ENCODE peak calls at places on chromosome 15, in four cellular contexts. I, H, F and Y are unnamed samples.

GRCh38 chr15:32730677-32731654 is 13.2 kb downstream of the GREM1 start:
- DNase-seq in H (no peak), I (peak), F (peak), Y (no peak)

GRCh38 chr15:52337198-52337853 is 41.7 kb upstream of the MYO5C start:
- DNase-seq in F (no peak), I (peak), H (no peak), Y (no peak)

GRCh38 chr15:36278219-36278618 is 301.2 kb upstream of the CDIN1 start:
- DNase-seq in H (no peak), F (no peak), I (no peak), Y (no peak)

GRCh38 chr15:79886119-79886518 is 10.7 kb downstream of the MTHFS start:
- DNase-seq in F (no peak), H (no peak), I (peak), Y (no peak)

GRCh38 chr15:99452010-99452409 is 113.8 kb upstream of the MEF2A start:
- DNase-seq in I (no peak), F (peak), H (no peak), Y (no peak)

GRCh38 chr15:96064351-96064756 is 266.1 kb upstream of the NR2F2 start:
- DNase-seq in F (no peak), I (peak), H (no peak), Y (no peak)

GRCh38 chr15:99729920-99730319 is 3.3 kb downstream of the LYSMD4 start:
- DNase-seq in H (no peak), I (no peak), F (no peak), Y (no peak)

GRCh38 chr15:25510146-25510545 is 71.3 kb upstream of the UBE3A start:
- DNase-seq in H (no peak), I (no peak), F (no peak), Y (no peak)

GRCh38 chr15:46441294-46442062 is 806.6 kb downstream of the SQOR start:
- DNase-seq in H (no peak), I (no peak), F (no peak), Y (no peak)

GRCh38 chr15:60585743-60586708 is 107.1 kb upstream of the ICE2 start:
- DNase-seq in I (peak), F (no peak), H (no peak), Y (peak)

GRCh38 chr15:41968738-41969137 is 3.6 kb downstream of the EHD4 start:
- DNase-seq in H (peak), I (no peak), F (no peak), Y (no peak)
- H3K9ac ChIP-seq in H (peak), I (no peak), F (no peak), Y (no peak)

GRCh38 chr15:44727462-44728231 is 8.7 kb upstream of the TRIM69 start:
- DNase-seq in F (no peak), H (no peak), I (no peak), Y (no peak)

GRCh38 chr15:44726136-44726535 is 10.2 kb upstream of the TRIM69 start:
- DNase-seq in F (no peak), H (no peak), I (no peak), Y (no peak)

GRCh38 chr15:44728576-44729393 is 7.5 kb upstream of the TRIM69 start:
- DNase-seq in H (peak), I (peak), F (peak), Y (peak)

GRCh38 chr15:44729394-44729913 is 6.9 kb upstream of the TRIM69 start:
- DNase-seq in H (no peak), F (no peak), I (no peak), Y (no peak)

GRCh38 chr15:44726568-44727461 is 9.5 kb upstream of the TRIM69 start:
- DNase-seq in I (peak), H (peak), F (no peak), Y (no peak)
- TF ChIP-seq SUZ12 in I (no peak), H (no peak), F (no peak), Y (no peak)

DNA sequence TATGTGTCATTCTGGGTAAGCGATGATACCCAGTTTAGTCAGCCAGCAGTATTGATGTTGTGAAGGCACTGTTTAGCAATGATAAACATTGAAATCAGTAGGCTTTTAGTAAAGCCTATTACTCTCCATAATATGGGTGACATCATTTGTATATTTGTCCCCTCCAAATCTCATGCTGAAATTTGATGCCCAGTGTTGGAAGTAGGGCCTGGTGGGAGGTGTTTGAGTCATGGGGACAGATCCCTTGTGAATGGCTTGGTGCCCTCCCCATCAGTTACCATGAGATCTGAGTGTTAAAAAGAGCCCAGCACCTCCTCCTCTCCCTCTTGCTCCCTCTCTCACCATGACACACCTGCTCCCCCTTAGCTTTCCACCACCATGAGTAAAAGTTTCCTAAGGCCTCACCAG is 31.4 kb upstream of the FAN1 start:
- DNase-seq in F (no peak), H (no peak), I (no peak), Y (no peak)
- TF ChIP-seq YY1 in F (no peak), H (no peak), I (no peak), Y (no peak)

DNA sequence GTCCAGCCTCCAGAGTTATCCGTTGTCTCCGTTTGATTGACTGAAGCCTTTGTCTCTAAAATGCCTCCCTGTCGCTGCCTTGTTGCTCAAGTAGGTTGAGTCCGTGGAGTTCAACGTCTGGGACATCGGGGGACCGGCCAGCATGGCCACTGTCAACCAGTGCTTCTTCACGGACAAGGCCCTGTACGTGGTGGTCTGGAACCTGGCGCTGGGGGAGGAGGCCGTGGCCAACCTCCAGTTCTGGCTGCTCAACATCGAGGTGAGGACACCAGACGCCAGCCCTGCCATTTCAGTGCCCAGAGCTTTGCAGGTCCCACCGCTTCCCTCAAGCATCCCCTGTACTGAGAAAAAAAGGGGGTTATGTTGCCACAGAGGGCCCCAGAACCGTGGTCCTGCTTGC is 105.6 kb downstream of the LRRK1 start:
- DNase-seq in F (peak), I (no peak), H (no peak), Y (no peak)
- H3K9ac ChIP-seq in F (no peak), I (no peak), H (no peak), Y (no peak)

GRCh38 chr15:38176696-38177095 is 75.9 kb upstream of the SPRED1 start:
- DNase-seq in I (no peak), F (no peak), H (no peak), Y (no peak)
- TF ChIP-seq SUZ12 in I (no peak), F (no peak), H (no peak), Y (no peak)

DNA sequence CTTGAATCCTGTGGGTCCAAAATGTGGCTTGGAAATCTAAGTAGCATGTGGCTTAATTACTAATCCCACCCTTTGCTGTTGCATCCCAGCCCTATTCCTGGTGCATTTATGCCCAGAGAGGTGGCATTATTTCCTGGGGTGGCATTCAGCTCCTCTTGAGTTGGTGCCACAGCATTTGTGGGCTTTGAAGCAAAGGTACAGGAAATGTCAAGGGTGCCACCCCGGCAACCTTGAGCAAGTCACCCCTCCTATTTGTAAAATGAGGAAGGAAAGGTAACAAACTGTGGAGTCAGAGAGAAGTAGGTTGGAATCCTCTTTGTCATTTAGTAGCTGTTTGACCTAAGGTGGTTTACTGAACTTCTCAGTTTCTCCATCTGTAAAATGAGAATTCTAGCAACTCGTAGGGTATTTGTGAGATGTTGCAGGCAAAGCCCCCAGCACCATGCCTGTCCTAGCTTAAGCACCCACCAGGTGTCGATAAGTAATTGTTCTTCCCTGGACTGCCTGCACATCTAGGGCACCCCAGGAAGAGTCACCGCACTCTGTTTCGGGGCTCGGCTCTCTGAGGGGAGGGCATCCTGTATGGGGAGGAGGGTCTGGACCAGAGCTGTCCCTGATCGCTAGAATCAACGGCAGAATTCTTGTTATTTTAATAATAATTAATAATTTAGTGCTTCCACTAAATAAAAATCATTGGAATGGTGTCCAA is 17.1 kb downstream of the ISG20 start:
- DNase-seq in I (no peak), H (no peak), F (no peak), Y (no peak)
- TF ChIP-seq YY1 in I (no peak), H (no peak), F (no peak), Y (no peak)

GRCh38 chr15:77944002-77944867 is 133.3 kb downstream of the TBC1D2B start:
- DNase-seq in F (peak), H (no peak), I (peak), Y (peak)
- H3K9ac ChIP-seq in F (no peak), H (peak), I (peak), Y (peak)

DNA sequence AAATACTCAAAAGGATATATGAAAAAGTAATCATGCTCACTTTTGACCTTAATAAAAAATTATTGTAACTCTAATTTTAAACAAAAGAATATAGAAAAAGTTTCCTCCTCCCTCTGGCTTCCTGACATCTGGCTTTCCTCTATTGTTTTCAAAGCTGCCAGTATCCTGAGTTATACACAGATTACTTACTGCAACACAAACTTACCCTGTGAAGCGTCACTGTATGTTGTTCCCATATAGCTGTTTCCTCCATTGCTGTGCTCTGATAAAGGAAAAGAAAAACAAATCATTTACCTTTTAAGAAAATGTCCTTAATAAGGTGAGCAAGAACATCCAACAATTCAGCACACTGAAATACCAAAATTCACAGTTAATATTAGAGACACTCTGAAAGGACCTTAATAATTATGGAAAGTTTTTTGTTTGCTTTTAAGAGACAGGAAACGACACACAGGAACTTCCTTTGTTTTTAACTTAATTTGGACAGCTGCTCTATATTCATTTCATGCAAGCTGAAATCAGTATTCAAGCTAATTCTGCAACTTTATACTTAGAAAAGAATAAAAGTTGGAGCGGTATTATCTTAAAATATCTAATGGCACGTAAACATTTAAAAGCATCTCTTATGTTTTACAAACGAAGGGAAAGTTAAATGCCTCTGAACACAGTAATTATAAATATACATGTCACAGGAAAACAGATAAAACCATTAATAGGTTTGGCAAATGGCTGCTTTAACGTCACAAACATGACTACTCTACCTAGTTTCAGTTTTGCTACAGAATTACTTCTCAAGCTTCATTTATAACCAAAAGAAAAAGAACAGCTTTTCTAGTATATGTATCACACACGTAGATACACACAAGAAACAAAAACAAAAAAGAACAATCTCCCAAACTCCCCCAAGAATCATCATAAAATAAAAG is 21.6 kb downstream of the TJP1 start:
- DNase-seq in F (no peak), H (no peak), I (no peak), Y (no peak)
- TF ChIP-seq SUZ12 in F (no peak), H (no peak), I (no peak), Y (no peak)

GRCh38 chr15:74727727-74728126 is 2.4 kb upstream of the CYP1A1 start:
- DNase-seq in I (no peak), H (no peak), F (no peak), Y (no peak)

GRCh38 chr15:74724570-74725240 is 623 bp downstream of the CYP1A1 start:
- DNase-seq in I (no peak), H (no peak), F (no peak), Y (no peak)

GRCh38 chr15:74725241-74725774 is at the start of gene CYP1A1:
- DNase-seq in I (no peak), F (peak), H (no peak), Y (no peak)

GRCh38 chr15:74726774-74727164 is 1.4 kb upstream of the CYP1A1 start:
- DNase-seq in I (no peak), F (no peak), H (no peak), Y (no peak)

GRCh38 chr15:74725845-74726773 is 781 bp upstream of the CYP1A1 start:
- DNase-seq in I (peak), H (no peak), F (peak), Y (no peak)
- TF ChIP-seq YY1 in I (no peak), H (no peak), F (no peak), Y (no peak)

DNA sequence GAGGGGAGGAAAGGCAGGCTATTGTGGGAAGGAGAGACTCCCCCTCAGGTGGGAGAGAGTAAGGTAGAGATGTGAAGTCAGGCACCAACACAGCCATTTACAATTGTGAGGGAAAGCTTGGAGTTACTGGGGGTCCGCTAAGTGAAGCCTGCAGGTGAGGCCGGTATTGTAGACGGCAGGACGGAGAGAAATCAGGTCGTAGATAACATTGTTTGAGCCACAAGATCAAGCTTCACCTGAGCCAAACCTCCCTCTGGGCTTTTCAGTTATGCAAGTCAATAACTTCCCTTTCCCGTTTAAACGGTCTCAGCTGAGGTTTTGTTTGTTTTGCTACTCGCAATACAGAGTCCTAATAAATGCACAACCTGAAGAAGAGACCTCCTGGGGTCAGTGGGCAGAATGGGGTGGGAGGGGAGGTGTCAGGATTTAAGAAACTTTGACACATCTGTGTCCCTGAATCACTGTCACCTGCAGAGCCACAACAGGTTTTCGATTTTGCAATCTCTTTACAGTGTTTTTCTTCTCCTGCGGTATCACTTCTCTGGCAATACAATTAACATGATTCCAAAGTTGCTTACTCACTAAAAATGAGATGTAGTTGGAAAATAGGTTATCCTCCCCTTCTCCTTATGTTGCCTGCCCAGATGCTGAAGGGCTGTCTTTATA is 72.0 kb upstream of the GLCE start:
- DNase-seq in H (no peak), I (no peak), F (no peak), Y (no peak)
- H3K9ac ChIP-seq in H (no peak), I (no peak), F (no peak), Y (no peak)